ENCODE peak calls at places on chromosomes 13 and 19, in four cellular contexts. W, G, Y and S are unnamed samples.

GRCh38 chr19:13906525-13906904 is 514 bp downstream of the CC2D1A start:
- DNase-seq in Y (peak; percentile 27), G (no peak), W (no peak), S (no peak)

GRCh38 chr19:34555447-34555846 is 73.9 kb downstream of the WTIP start:
- DNase-seq in W (no peak), G (no peak), Y (no peak), S (no peak)

GRCh38 chr19:32404939-32405430 is 585 bp upstream of the DPY19L3 start:
- DNase-seq in W (peak; percentile 26), G (peak; percentile 35), Y (peak; percentile 62), S (peak; percentile 73)

GRCh38 chr19:58294743-58295374 is 10.3 kb upstream of the ERVK3-1 start:
- DNase-seq in Y (no peak), W (no peak), G (no peak), S (no peak)

GRCh38 chr19:28494466-28494865 is 718.5 kb downstream of the UQCRFS1 start:
- DNase-seq in Y (no peak), W (no peak), G (no peak), S (no peak)

GRCh38 chr13:113581871-113582270 is 2.7 kb upstream of the TFDP1 start:
- DNase-seq in W (no peak), Y (peak; percentile 13), G (no peak), S (no peak)

GRCh38 chr13:112668924-112669323 is 20.9 kb upstream of the ATP11A start:
- DNase-seq in G (no peak), Y (no peak), W (no peak), S (no peak)

GRCh38 chr19:4007836-4008539 is 452 bp downstream of the PIAS4 start:
- DNase-seq in Y (peak; percentile 71), G (no peak), W (no peak), S (peak; percentile 53)

GRCh38 chr13:113646921-113647340 is 11.1 kb downstream of the ATP4B start:
- DNase-seq in G (peak; percentile 5), W (no peak), Y (no peak), S (no peak)

GRCh38 chr19:3441986-3442329 is 38.4 kb downstream of the SMIM24 start:
- DNase-seq in W (no peak), Y (no peak), G (no peak), S (no peak)

GRCh38 chr13:65036999-65037398 is 2193.1 kb downstream of the PCDH9 start:
- DNase-seq in Y (no peak), G (no peak), W (no peak), S (no peak)

GRCh38 chr19:11480081-11480926 is 542 bp downstream of the ELAVL3 start:
- DNase-seq in Y (no peak), W (no peak), G (no peak), S (no peak)

GRCh38 chr13:103517066-103517767 is 451.0 kb upstream of the SLC10A2 start:
- DNase-seq in G (no peak), Y (no peak), W (no peak), S (no peak)

GRCh38 chr13:20198781-20199180 is 6.0 kb upstream of the GJB2 start:
- DNase-seq in Y (no peak), G (no peak), W (no peak), S (no peak)
- TF ChIP-seq POLR2A in Y (no peak), G (no peak), W (no peak), S (no peak)

GRCh38 chr19:41709951-41710645 is 1.7 kb downstream of the CEACAM5 start:
- DNase-seq in Y (no peak), W (no peak), G (no peak), S (no peak)
- TF ChIP-seq POLR2A in Y (no peak), W (no peak), G (no peak), S (no peak)

GRCh38 chr13:79406597-79406908 is 498 bp upstream of the RBM26 start:
- DNase-seq in W (no peak), Y (no peak), G (no peak), S (no peak)

GRCh38 chr13:79407349-79407979 is 1.4 kb upstream of the RBM26 start:
- DNase-seq in G (no peak), W (no peak), Y (no peak), S (no peak)

GRCh38 chr13:79405501-79405830 is 589 bp downstream of the RBM26 start:
- DNase-seq in Y (peak; percentile 45), W (no peak), G (no peak), S (no peak)

GRCh38 chr13:79404985-79405384 is 1.1 kb downstream of the RBM26 start:
- DNase-seq in Y (no peak), W (no peak), G (no peak), S (no peak)

DNA sequence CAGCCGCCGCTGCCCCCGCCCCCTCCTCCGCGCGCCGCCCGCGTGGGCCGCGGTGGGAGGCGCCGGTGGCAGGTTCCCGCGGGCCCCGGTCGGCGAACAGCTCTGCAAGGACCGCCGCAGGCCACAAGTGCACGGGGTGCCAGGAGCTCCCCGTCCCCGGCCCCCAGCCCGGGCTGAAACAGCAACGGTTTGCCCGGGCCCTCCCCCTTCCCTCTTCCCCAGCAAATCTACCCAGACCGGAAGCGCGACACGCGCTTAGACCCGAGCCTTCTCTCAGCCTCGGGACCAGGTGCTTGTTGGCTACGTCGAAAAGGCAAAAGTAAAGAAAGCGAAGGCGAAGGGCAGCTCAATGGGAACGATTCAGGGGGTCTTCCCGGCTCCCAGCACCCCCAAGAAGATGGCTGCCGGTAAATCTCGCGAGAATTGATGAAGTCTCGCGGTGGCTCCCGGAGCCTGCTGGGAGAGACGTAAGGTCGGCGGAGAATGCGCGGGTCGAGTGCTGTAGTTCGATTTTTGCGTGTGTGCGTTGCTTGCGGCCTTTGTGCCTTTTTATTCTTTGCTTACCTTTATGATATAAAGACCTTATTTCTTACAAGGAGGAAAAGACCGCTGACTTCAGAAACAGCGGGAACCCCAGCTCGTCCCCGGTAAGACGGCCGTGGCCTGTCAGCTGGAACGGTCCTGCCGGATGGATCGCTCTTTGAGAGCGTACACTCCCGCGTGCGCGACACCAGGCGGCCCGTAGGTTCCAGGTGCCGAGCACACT is at the start of gene RBM26:
- DNase-seq in G (peak; percentile 91), Y (peak; percentile 95), W (peak; percentile 94), S (peak; percentile 97)
- TF ChIP-seq POLR2A in G (peak; percentile 41), Y (peak; percentile 21), W (peak; percentile 75), S (peak; percentile 75)

GRCh38 chr19:45512881-45513483 is 5.7 kb downstream of the VASP start:
- DNase-seq in Y (no peak), W (no peak), G (no peak), S (no peak)

GRCh38 chr19:45515807-45516401 is 8.6 kb downstream of the VASP start:
- DNase-seq in W (no peak), G (no peak), Y (no peak), S (no peak)

GRCh38 chr19:45517238-45517637 is 10.0 kb downstream of the VASP start:
- DNase-seq in G (no peak), Y (no peak), W (no peak), S (no peak)

GRCh38 chr19:45514376-45515051 is 7.2 kb downstream of the VASP start:
- DNase-seq in G (no peak), W (no peak), Y (no peak), S (no peak)

GRCh38 chr19:45515081-45515624 is 7.9 kb downstream of the VASP start:
- DNase-seq in G (no peak), Y (no peak), W (no peak), S (no peak)
- TF ChIP-seq POLR2A in G (no peak), Y (no peak), W (no peak), S (no peak)

GRCh38 chr13:99086869-99087129 is 108.9 kb upstream of the DOCK9 start:
- DNase-seq in Y (no peak), G (no peak), W (no peak), S (peak; percentile 55)

GRCh38 chr13:99087954-99088491 is 110.2 kb upstream of the DOCK9 start:
- DNase-seq in Y (peak; percentile 27), G (no peak), W (no peak), S (no peak)

GRCh38 chr13:99085846-99086148 is 107.9 kb upstream of the DOCK9 start:
- DNase-seq in Y (no peak), G (no peak), W (no peak), S (no peak)

GRCh38 chr13:99086149-99086868 is 108.4 kb upstream of the DOCK9 start:
- DNase-seq in G (no peak), Y (peak; percentile 44), W (peak; percentile 47), S (peak; percentile 65)

GRCh38 chr13:99087130-99087953 is 109.5 kb upstream of the DOCK9 start:
- DNase-seq in G (peak; percentile 80), W (peak; percentile 59), Y (peak; percentile 95), S (peak; percentile 86)
- TF ChIP-seq POLR2A in G (peak; percentile 23), W (no peak), Y (peak; percentile 65), S (peak; percentile 69)

GRCh38 chr19:16076154-16076957 is at the start of gene TPM4:
- DNase-seq in Y (peak; percentile 95), W (peak; percentile 96), G (peak; percentile 87), S (peak; percentile 97)

GRCh38 chr19:16075430-16076153 is 703 bp upstream of the TPM4 start:
- DNase-seq in G (no peak), Y (no peak), W (no peak), S (no peak)

GRCh38 chr19:16078759-16079707 is 2.7 kb downstream of the TPM4 start:
- DNase-seq in Y (peak; percentile 84), W (peak; percentile 98), G (peak; percentile 69), S (peak; percentile 79)

GRCh38 chr19:16076958-16077611 is 790 bp downstream of the TPM4 start:
- DNase-seq in W (no peak), G (peak; percentile 64), Y (peak; percentile 62), S (peak; percentile 77)

DNA sequence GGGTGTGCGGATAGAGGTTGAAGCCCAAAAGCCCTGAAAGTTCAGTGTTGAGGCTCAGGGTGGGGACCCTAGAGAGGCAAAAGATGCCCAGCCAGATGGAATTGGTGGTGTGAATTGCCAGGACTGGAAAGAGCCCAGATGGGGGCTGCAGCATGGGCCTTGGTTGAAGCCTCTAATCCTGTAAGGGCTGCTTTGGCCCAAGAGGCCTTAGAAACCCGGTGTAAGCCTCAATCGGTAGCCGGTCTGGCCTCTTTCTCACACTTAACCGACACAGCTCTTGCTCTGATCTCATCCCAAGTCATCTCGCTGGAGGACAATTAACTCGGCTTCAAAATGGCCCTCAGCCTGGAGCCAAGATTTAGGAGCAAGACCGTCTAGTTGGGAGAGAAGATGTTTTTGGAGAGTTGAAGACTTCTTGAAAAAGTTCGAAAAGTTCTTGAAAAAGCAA is 2.0 kb downstream of the TPM4 start:
- DNase-seq in G (no peak), Y (peak; percentile 46), W (peak; percentile 69), S (peak; percentile 48)
- TF ChIP-seq POLR2A in G (no peak), Y (no peak), W (no peak), S (no peak)

DNA sequence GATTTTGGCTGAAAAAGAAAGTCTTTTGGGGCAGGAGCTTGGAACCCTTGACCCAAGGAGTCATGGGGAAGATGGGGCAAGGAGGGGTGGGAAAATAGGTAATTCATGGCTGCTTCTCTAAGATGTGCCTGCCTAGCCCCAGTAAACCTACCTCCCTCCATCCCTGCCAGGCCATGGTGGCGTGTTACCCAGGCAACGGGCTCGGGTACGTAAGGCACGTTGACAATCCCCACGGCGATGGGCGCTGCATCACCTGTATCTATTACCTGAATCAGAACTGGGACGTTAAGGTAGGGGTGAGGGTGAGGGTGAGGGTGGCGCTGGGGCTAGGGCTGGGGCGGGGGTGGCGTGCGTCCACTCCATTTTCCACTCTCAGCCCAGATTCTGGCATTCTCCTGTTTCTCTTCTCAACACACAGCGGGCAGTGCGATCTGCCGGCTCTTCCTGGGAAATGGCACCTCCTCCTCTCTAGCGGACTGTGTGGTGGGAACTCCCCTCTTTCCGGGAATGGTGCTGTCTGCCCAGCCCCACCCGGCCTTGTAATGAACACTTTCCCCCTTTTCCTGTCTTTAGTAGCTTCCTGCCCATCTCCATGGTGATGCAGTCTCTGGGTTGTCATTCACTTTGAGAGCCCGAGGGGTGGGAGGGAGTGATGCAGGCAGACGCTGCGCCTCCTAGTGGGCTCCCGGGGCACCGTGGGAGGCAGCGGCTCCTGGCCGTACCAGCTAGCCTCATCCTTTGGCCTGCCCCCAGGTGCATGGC is 7.6 kb downstream of the EGLN2 start:
- DNase-seq in G (peak; percentile 71), W (peak; percentile 95), Y (peak; percentile 87), S (peak; percentile 81)
- TF ChIP-seq POLR2A in G (no peak), W (no peak), Y (no peak), S (peak; percentile 16)